ENCODE peak calls at places on chromosomes 5 and 9, in seven cellular contexts. One of them, this sample, is unnamed.

GRCh38 chr5:54756796-54757402 is 228.5 kb downstream of the ESM1 start:
- DNase-seq in neural crest cell: no peak
- DNase-seq in mesothelial cell of epicardium: no peak
- DNase-seq in PC-3: no peak
- DNase-seq in fibroblast of lung: no peak
- DNase-seq in heart right ventricle: no peak
- DNase-seq in endothelial cell: no peak
- DNase-seq in this sample: no peak

GRCh38 chr5:150285114-150285513 is 4.5 kb downstream of the CAMK2A start:
- DNase-seq in neural crest cell: no peak
- DNase-seq in mesothelial cell of epicardium: no peak
- DNase-seq in PC-3: no peak
- DNase-seq in fibroblast of lung: no peak
- DNase-seq in heart right ventricle: no peak
- DNase-seq in endothelial cell: no peak
- DNase-seq in this sample: no peak

GRCh38 chr9:61666849-61667371 is 477.1 kb downstream of the SPATA31A7 start:
- DNase-seq in neural crest cell: no peak
- DNase-seq in mesothelial cell of epicardium: no peak
- DNase-seq in PC-3: no peak
- DNase-seq in fibroblast of lung: no peak
- DNase-seq in heart right ventricle: no peak
- DNase-seq in endothelial cell: no peak
- DNase-seq in this sample: no peak

GRCh38 chr9:97556721-97557605 is 55.5 kb downstream of the TMOD1 start:
- DNase-seq in neural crest cell: no peak
- DNase-seq in mesothelial cell of epicardium: no peak
- DNase-seq in PC-3: no peak
- DNase-seq in fibroblast of lung: no peak
- DNase-seq in heart right ventricle: peak; percentile 54
- DNase-seq in endothelial cell: no peak
- DNase-seq in this sample: no peak

GRCh38 chr5:460413-460700 is 17.4 kb downstream of the EXOC3 start:
- DNase-seq in neural crest cell: no peak
- DNase-seq in mesothelial cell of epicardium: no peak
- DNase-seq in PC-3: no peak
- DNase-seq in fibroblast of lung: no peak
- DNase-seq in heart right ventricle: no peak
- DNase-seq in endothelial cell: no peak
- DNase-seq in this sample: no peak

GRCh38 chr5:34915856-34916192 is 313 bp downstream of the BRIX1 start:
- DNase-seq in neural crest cell: no peak
- DNase-seq in mesothelial cell of epicardium: no peak
- DNase-seq in PC-3: no peak
- DNase-seq in fibroblast of lung: no peak
- DNase-seq in heart right ventricle: no peak
- DNase-seq in endothelial cell: no peak
- DNase-seq in this sample: no peak

GRCh38 chr9:108813951-108814601 is 41.7 kb downstream of the ACTL7B start:
- DNase-seq in neural crest cell: no peak
- DNase-seq in mesothelial cell of epicardium: no peak
- DNase-seq in PC-3: peak; percentile 82
- DNase-seq in fibroblast of lung: peak; percentile 38
- DNase-seq in heart right ventricle: peak; percentile 9
- DNase-seq in endothelial cell: peak; percentile 17
- DNase-seq in this sample: no peak

GRCh38 chr9:97906236-97906831 is 16.0 kb downstream of the TRMO start:
- DNase-seq in neural crest cell: no peak
- DNase-seq in mesothelial cell of epicardium: no peak
- DNase-seq in PC-3: no peak
- DNase-seq in fibroblast of lung: no peak
- DNase-seq in heart right ventricle: peak; percentile 37
- DNase-seq in endothelial cell: no peak
- DNase-seq in this sample: no peak

GRCh38 chr5:179732918-179733763 is 519 bp downstream of the MAML1 start:
- DNase-seq in neural crest cell: peak; percentile 22
- DNase-seq in mesothelial cell of epicardium: no peak
- DNase-seq in PC-3: peak; percentile 26
- DNase-seq in fibroblast of lung: peak; percentile 40
- DNase-seq in heart right ventricle: peak; percentile 23
- DNase-seq in endothelial cell: peak; percentile 47
- DNase-seq in this sample: no peak

GRCh38 chr9:135069556-135070197 is 17.8 kb upstream of the OLFM1 start:
- DNase-seq in neural crest cell: no peak
- DNase-seq in mesothelial cell of epicardium: peak; percentile 2
- DNase-seq in PC-3: no peak
- DNase-seq in fibroblast of lung: no peak
- DNase-seq in heart right ventricle: no peak
- DNase-seq in endothelial cell: no peak
- DNase-seq in this sample: no peak

GRCh38 chr9:18473551-18474279 is at the start of gene ADAMTSL1:
- DNase-seq in neural crest cell: peak; percentile 28
- DNase-seq in mesothelial cell of epicardium: no peak
- DNase-seq in PC-3: no peak
- DNase-seq in fibroblast of lung: peak; percentile 68
- DNase-seq in heart right ventricle: peak; percentile 60
- DNase-seq in endothelial cell: peak; percentile 64
- DNase-seq in this sample: no peak

GRCh38 chr5:39520232-39520572 is 95.4 kb upstream of the DAB2 start:
- DNase-seq in neural crest cell: no peak
- DNase-seq in mesothelial cell of epicardium: no peak
- DNase-seq in PC-3: peak; percentile 27
- DNase-seq in fibroblast of lung: peak; percentile 94
- DNase-seq in heart right ventricle: peak; percentile 56
- DNase-seq in endothelial cell: no peak
- DNase-seq in this sample: no peak

GRCh38 chr9:129604056-129604765 is 16.7 kb downstream of the C9orf50 start:
- DNase-seq in neural crest cell: no peak
- DNase-seq in mesothelial cell of epicardium: no peak
- DNase-seq in PC-3: no peak
- DNase-seq in fibroblast of lung: no peak
- DNase-seq in heart right ventricle: no peak
- DNase-seq in endothelial cell: no peak
- DNase-seq in this sample: no peak

DNA sequence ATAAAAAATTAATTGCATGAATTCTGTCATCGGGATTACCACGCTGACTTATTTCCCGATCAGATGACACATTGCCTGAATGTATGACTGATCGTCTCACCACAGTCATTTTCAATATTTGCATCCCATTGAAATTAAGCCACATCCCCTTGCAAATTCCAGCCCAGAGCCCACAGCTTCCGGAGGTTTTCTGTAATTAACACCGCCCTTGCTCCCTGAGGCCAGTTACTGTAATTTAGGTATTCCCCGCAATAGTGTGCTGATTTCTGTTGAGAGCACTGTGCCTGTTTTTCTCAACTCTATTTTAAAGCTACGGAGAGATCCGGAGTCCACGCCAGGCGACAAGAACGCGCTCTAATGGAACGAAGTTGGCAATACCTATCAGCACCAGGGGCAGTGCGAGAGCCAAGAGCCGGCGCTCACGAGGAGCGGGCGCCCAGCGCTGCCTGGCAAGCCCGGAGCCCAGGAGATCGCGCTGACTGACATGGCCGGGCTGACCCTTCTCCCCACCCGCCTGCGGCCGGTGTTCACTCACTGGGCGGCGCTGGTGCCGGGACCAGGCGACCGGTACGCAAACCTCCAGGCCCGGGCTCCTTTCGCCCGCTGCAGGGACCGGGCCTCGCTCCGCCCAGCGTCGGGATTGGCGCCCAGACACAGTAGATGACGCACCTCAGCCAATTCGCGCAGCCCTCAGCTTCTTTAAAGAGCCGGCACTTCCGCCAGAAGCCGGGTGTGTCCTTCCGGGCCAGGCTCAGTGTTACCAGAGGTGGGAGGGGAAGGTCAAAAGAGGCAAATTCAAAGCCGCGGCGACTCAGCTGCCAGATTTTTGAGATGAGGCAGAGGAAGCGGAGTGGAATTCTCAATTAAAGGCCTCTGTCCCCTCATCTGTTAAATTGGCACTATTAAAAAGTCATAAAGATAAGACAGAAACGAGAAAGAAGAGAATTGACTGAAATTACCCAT is at the start of gene PLGRKT:
- DNase-seq in neural crest cell: peak; percentile 75
- DNase-seq in mesothelial cell of epicardium: peak; percentile 60
- DNase-seq in PC-3: peak; percentile 88
- DNase-seq in fibroblast of lung: peak; percentile 91
- DNase-seq in heart right ventricle: peak; percentile 95
- DNase-seq in endothelial cell: peak; percentile 70
- DNase-seq in this sample: peak; percentile 35
- TF ChIP-seq CTCF in neural crest cell: peak; percentile 46
- TF ChIP-seq CTCF in mesothelial cell of epicardium: no peak
- TF ChIP-seq CTCF in PC-3: no peak
- TF ChIP-seq CTCF in fibroblast of lung: peak; percentile 9
- TF ChIP-seq CTCF in heart right ventricle: peak; percentile 10
- TF ChIP-seq CTCF in endothelial cell: no peak
- TF ChIP-seq CTCF in this sample: no peak

GRCh38 chr9:130858734-130859705 is 24.0 kb downstream of the ABL1 start:
- DNase-seq in neural crest cell: no peak
- DNase-seq in mesothelial cell of epicardium: no peak
- DNase-seq in PC-3: no peak
- DNase-seq in fibroblast of lung: no peak
- DNase-seq in heart right ventricle: no peak
- DNase-seq in endothelial cell: no peak
- DNase-seq in this sample: no peak

GRCh38 chr9:130862747-130863146 is 27.7 kb downstream of the ABL1 start:
- DNase-seq in neural crest cell: no peak
- DNase-seq in mesothelial cell of epicardium: no peak
- DNase-seq in PC-3: no peak
- DNase-seq in fibroblast of lung: no peak
- DNase-seq in heart right ventricle: no peak
- DNase-seq in endothelial cell: no peak
- DNase-seq in this sample: no peak

GRCh38 chr9:130862217-130862616 is 27.2 kb downstream of the ABL1 start:
- DNase-seq in neural crest cell: no peak
- DNase-seq in mesothelial cell of epicardium: no peak
- DNase-seq in PC-3: no peak
- DNase-seq in fibroblast of lung: no peak
- DNase-seq in heart right ventricle: no peak
- DNase-seq in endothelial cell: no peak
- DNase-seq in this sample: no peak

GRCh38 chr9:130861372-130862180 is 26.5 kb downstream of the ABL1 start:
- DNase-seq in neural crest cell: no peak
- DNase-seq in mesothelial cell of epicardium: no peak
- DNase-seq in PC-3: no peak
- DNase-seq in fibroblast of lung: no peak
- DNase-seq in heart right ventricle: no peak
- DNase-seq in endothelial cell: no peak
- DNase-seq in this sample: no peak

DNA sequence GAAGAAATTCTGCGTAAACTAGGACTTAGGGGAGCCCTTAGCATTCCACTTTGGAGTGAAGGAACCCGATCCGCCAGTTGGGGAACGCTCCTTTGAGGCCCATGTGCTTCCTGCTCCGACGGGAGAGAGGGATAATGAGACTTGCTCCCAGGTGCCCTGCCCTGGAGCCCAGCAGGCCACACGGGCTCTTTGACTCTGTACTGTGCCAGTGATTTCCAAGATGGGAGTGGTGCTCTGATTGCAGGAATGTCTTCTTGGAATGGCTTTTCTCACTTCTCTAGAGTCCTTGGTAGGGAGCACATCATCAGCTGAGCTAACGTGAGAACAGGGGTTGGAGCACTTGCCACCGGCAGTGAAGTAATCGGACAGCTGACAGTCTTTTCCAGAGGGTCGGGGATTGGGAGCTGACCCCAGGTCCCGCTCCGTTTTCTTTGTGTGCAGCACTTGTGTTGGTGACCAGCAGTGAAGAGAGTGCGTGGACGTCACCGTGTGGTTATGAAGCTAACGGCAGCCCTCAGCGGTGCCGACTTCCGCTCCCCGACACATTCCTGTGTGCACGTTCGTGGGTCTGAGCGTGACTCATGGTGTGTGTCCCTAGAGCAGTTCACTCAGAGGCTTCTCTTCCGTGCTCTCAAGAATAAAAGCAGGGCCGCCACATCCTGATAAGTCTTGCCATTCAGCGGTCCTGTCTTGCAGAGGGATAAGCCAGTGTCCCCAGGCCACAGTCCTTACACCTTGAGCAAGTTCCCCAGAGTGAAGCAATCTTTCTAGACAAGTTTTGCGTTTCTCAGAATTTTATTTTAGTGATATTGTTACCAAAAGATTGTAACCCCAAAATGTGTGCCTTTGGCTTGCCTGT is 25.6 kb downstream of the ABL1 start:
- DNase-seq in neural crest cell: no peak
- DNase-seq in mesothelial cell of epicardium: no peak
- DNase-seq in PC-3: no peak
- DNase-seq in fibroblast of lung: peak; percentile 93
- DNase-seq in heart right ventricle: peak; percentile 88
- DNase-seq in endothelial cell: no peak
- DNase-seq in this sample: no peak
- TF ChIP-seq CTCF in neural crest cell: no peak
- TF ChIP-seq CTCF in mesothelial cell of epicardium: no peak
- TF ChIP-seq CTCF in PC-3: no peak
- TF ChIP-seq CTCF in fibroblast of lung: peak; percentile 34
- TF ChIP-seq CTCF in heart right ventricle: peak; percentile 54
- TF ChIP-seq CTCF in endothelial cell: no peak
- TF ChIP-seq CTCF in this sample: no peak

GRCh38 chr9:1117439-1117838 is 67.3 kb downstream of the DMRT2 start:
- DNase-seq in neural crest cell: no peak
- DNase-seq in mesothelial cell of epicardium: no peak
- DNase-seq in PC-3: peak; percentile 55
- DNase-seq in fibroblast of lung: no peak
- DNase-seq in heart right ventricle: no peak
- DNase-seq in endothelial cell: no peak
- DNase-seq in this sample: no peak
- TF ChIP-seq CTCF in neural crest cell: no peak
- TF ChIP-seq CTCF in mesothelial cell of epicardium: no peak
- TF ChIP-seq CTCF in PC-3: no peak
- TF ChIP-seq CTCF in fibroblast of lung: no peak
- TF ChIP-seq CTCF in heart right ventricle: no peak
- TF ChIP-seq CTCF in endothelial cell: no peak
- TF ChIP-seq CTCF in this sample: no peak

DNA sequence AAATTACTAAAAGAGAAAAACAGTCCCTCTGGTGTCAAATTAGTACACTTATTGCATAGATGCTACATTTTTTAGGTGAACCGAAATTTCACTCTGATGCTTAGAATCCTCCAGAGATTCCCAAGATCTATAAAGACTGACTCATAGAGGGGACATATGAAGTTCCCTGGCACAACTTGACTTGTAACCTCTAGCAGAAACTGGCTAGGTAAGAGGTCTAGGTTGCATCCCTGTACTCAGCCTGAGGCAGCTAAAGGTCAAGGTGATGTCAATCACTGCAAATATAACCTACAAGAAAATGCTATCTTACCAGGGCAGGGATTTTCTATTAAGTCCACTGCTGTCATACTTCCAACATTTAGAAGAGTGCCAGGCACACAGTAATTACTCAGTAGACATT is 24.2 kb downstream of the HOMER1 start:
- DNase-seq in neural crest cell: no peak
- DNase-seq in mesothelial cell of epicardium: no peak
- DNase-seq in PC-3: no peak
- DNase-seq in fibroblast of lung: no peak
- DNase-seq in heart right ventricle: no peak
- DNase-seq in endothelial cell: no peak
- DNase-seq in this sample: no peak
- TF ChIP-seq CTCF in neural crest cell: no peak
- TF ChIP-seq CTCF in mesothelial cell of epicardium: no peak
- TF ChIP-seq CTCF in PC-3: no peak
- TF ChIP-seq CTCF in fibroblast of lung: no peak
- TF ChIP-seq CTCF in heart right ventricle: no peak
- TF ChIP-seq CTCF in endothelial cell: no peak
- TF ChIP-seq CTCF in this sample: no peak

GRCh38 chr9:105126233-105126632 is 118.2 kb upstream of the SLC44A1 start:
- DNase-seq in neural crest cell: no peak
- DNase-seq in mesothelial cell of epicardium: no peak
- DNase-seq in PC-3: no peak
- DNase-seq in fibroblast of lung: no peak
- DNase-seq in heart right ventricle: no peak
- DNase-seq in endothelial cell: peak; percentile 9
- DNase-seq in this sample: no peak
- TF ChIP-seq CTCF in neural crest cell: no peak
- TF ChIP-seq CTCF in mesothelial cell of epicardium: no peak
- TF ChIP-seq CTCF in PC-3: no peak
- TF ChIP-seq CTCF in fibroblast of lung: no peak
- TF ChIP-seq CTCF in heart right ventricle: no peak
- TF ChIP-seq CTCF in endothelial cell: no peak
- TF ChIP-seq CTCF in this sample: no peak

This sample was measured in D721Med.